ENCODE peak calls at places on chromosome 17, in ten cellular contexts. One of them, this sample, is unnamed.

GRCh38 chr17:26792486-26792885 is 501.4 kb upstream of the WSB1 start:
- DNase-seq in EL: peak; percentile 2
- DNase-seq in erythroblast: no peak
- DNase-seq in cardiac fibroblast: peak; percentile 11
- DNase-seq in Ammon's horn: no peak
- DNase-seq in AG04450: no peak
- DNase-seq in hypothalamus: no peak
- DNase-seq in AG10803: peak; percentile 9
- DNase-seq in HTR-8/SVneo: no peak
- DNase-seq in GM12891: no peak
- DNase-seq in this sample: no peak

GRCh38 chr17:47990962-47991731 is 20.2 kb downstream of the CDK5RAP3 start:
- DNase-seq in GM12891: no peak
- DNase-seq in cardiac fibroblast: peak; percentile 7
- DNase-seq in HTR-8/SVneo: no peak
- DNase-seq in EL: no peak
- DNase-seq in hypothalamus: no peak
- DNase-seq in erythroblast: no peak
- DNase-seq in Ammon's horn: no peak
- DNase-seq in AG04450: no peak
- DNase-seq in AG10803: peak; percentile 43
- DNase-seq in this sample: no peak

GRCh38 chr17:69323806-69324205 is 3.1 kb downstream of the ABCA5 start:
- DNase-seq in hypothalamus: no peak
- DNase-seq in AG04450: no peak
- DNase-seq in GM12891: no peak
- DNase-seq in AG10803: no peak
- DNase-seq in erythroblast: no peak
- DNase-seq in Ammon's horn: no peak
- DNase-seq in cardiac fibroblast: no peak
- DNase-seq in EL: no peak
- DNase-seq in HTR-8/SVneo: no peak
- DNase-seq in this sample: no peak

GRCh38 chr17:69874220-69874670 is 200.8 kb upstream of the KCNJ16 start:
- DNase-seq in hypothalamus: no peak
- DNase-seq in Ammon's horn: no peak
- DNase-seq in erythroblast: no peak
- DNase-seq in AG10803: peak; percentile 83
- DNase-seq in HTR-8/SVneo: no peak
- DNase-seq in EL: peak; percentile 94
- DNase-seq in AG04450: no peak
- DNase-seq in GM12891: no peak
- DNase-seq in cardiac fibroblast: peak; percentile 93
- DNase-seq in this sample: peak; percentile 7

GRCh38 chr17:55607736-55608341 is 96.6 kb upstream of the SMIM36 start:
- DNase-seq in AG10803: no peak
- DNase-seq in erythroblast: no peak
- DNase-seq in EL: peak; percentile 26
- DNase-seq in Ammon's horn: no peak
- DNase-seq in HTR-8/SVneo: no peak
- DNase-seq in cardiac fibroblast: peak; percentile 25
- DNase-seq in GM12891: no peak
- DNase-seq in hypothalamus: no peak
- DNase-seq in AG04450: peak; percentile 57
- DNase-seq in this sample: peak; percentile 41

GRCh38 chr17:29140631-29141483 is 39.3 kb downstream of the MYO18A start:
- DNase-seq in HTR-8/SVneo: no peak
- DNase-seq in erythroblast: peak; percentile 35
- DNase-seq in GM12891: no peak
- DNase-seq in Ammon's horn: peak; percentile 74
- DNase-seq in EL: no peak
- DNase-seq in AG10803: no peak
- DNase-seq in AG04450: no peak
- DNase-seq in cardiac fibroblast: no peak
- DNase-seq in hypothalamus: peak; percentile 34
- DNase-seq in this sample: no peak

GRCh38 chr17:7383742-7384488 is 3.0 kb downstream of the TNK1 start:
- DNase-seq in hypothalamus: peak; percentile 34
- DNase-seq in AG04450: no peak
- DNase-seq in cardiac fibroblast: no peak
- DNase-seq in erythroblast: peak; percentile 45
- DNase-seq in HTR-8/SVneo: peak; percentile 43
- DNase-seq in Ammon's horn: peak; percentile 20
- DNase-seq in AG10803: no peak
- DNase-seq in GM12891: peak; percentile 96
- DNase-seq in EL: peak; percentile 38
- DNase-seq in this sample: peak; percentile 73

GRCh38 chr17:6596941-6597340 is 40.6 kb upstream of the PITPNM3 start:
- DNase-seq in EL: no peak
- DNase-seq in GM12891: no peak
- DNase-seq in cardiac fibroblast: no peak
- DNase-seq in HTR-8/SVneo: no peak
- DNase-seq in Ammon's horn: no peak
- DNase-seq in AG10803: peak; percentile 42
- DNase-seq in erythroblast: no peak
- DNase-seq in AG04450: no peak
- DNase-seq in hypothalamus: no peak
- DNase-seq in this sample: no peak

GRCh38 chr17:79388556-79389295 is 222.1 kb downstream of the RBFOX3 start:
- DNase-seq in HTR-8/SVneo: peak; percentile 66
- DNase-seq in erythroblast: peak; percentile 5
- DNase-seq in GM12891: peak; percentile 66
- DNase-seq in hypothalamus: peak; percentile 34
- DNase-seq in cardiac fibroblast: peak; percentile 49
- DNase-seq in AG04450: no peak
- DNase-seq in Ammon's horn: peak; percentile 49
- DNase-seq in AG10803: peak; percentile 38
- DNase-seq in EL: peak; percentile 32
- DNase-seq in this sample: peak; percentile 67

GRCh38 chr17:17018021-17018441 is 24.2 kb upstream of the MPRIP start:
- DNase-seq in hypothalamus: no peak
- DNase-seq in Ammon's horn: no peak
- DNase-seq in GM12891: no peak
- DNase-seq in AG04450: no peak
- DNase-seq in HTR-8/SVneo: no peak
- DNase-seq in AG10803: no peak
- DNase-seq in EL: no peak
- DNase-seq in erythroblast: no peak
- DNase-seq in cardiac fibroblast: no peak
- DNase-seq in this sample: no peak

GRCh38 chr17:43994272-43995149 is 9.9 kb upstream of the NAGS start:
- DNase-seq in Ammon's horn: peak; percentile 74
- DNase-seq in EL: peak; percentile 73
- DNase-seq in AG10803: peak; percentile 47
- DNase-seq in HTR-8/SVneo: peak; percentile 84
- DNase-seq in erythroblast: peak; percentile 63
- DNase-seq in hypothalamus: peak; percentile 81
- DNase-seq in GM12891: peak; percentile 71
- DNase-seq in AG04450: no peak
- DNase-seq in cardiac fibroblast: peak; percentile 64
- DNase-seq in this sample: peak; percentile 63

GRCh38 chr17:45131616-45132301 is 556 bp downstream of the PLCD3 start:
- DNase-seq in Ammon's horn: no peak
- DNase-seq in AG10803: no peak
- DNase-seq in AG04450: no peak
- DNase-seq in erythroblast: peak; percentile 55
- DNase-seq in cardiac fibroblast: peak; percentile 31
- DNase-seq in GM12891: no peak
- DNase-seq in EL: peak; percentile 27
- DNase-seq in HTR-8/SVneo: no peak
- DNase-seq in hypothalamus: peak; percentile 31
- DNase-seq in this sample: peak; percentile 42

GRCh38 chr17:61575352-61575975 is 15.6 kb downstream of the NACA2 start:
- DNase-seq in GM12891: no peak
- DNase-seq in HTR-8/SVneo: no peak
- DNase-seq in hypothalamus: no peak
- DNase-seq in erythroblast: no peak
- DNase-seq in AG10803: no peak
- DNase-seq in cardiac fibroblast: peak; percentile 22
- DNase-seq in AG04450: no peak
- DNase-seq in Ammon's horn: no peak
- DNase-seq in EL: peak; percentile 11
- DNase-seq in this sample: no peak

GRCh38 chr17:2049333-2050245 is 5.3 kb upstream of the HIC1 start:
- DNase-seq in AG10803: peak; percentile 81
- DNase-seq in HTR-8/SVneo: no peak
- DNase-seq in erythroblast: peak; percentile 87
- DNase-seq in cardiac fibroblast: peak; percentile 80
- DNase-seq in AG04450: no peak
- DNase-seq in EL: peak; percentile 80
- DNase-seq in hypothalamus: peak; percentile 78
- DNase-seq in Ammon's horn: peak; percentile 77
- DNase-seq in GM12891: peak; percentile 83
- DNase-seq in this sample: peak; percentile 87

GRCh38 chr17:65515512-65515911 is 45.9 kb downstream of the AXIN2 start:
- DNase-seq in cardiac fibroblast: no peak
- DNase-seq in GM12891: no peak
- DNase-seq in AG10803: no peak
- DNase-seq in erythroblast: no peak
- DNase-seq in Ammon's horn: no peak
- DNase-seq in EL: no peak
- DNase-seq in AG04450: no peak
- DNase-seq in hypothalamus: no peak
- DNase-seq in HTR-8/SVneo: no peak
- DNase-seq in this sample: no peak

This sample was measured in Daoy.